ENCODE peak calls at places on chromosomes 1 and 21, in seven cellular contexts. One of them, this sample, is unnamed.
A peak's percentile ranks its signal among the peaks of the same experiment; 100 is the strongest.

GRCh38 chr1:94236630-94237290 is 624 bp downstream of the ARHGAP29 start:
- DNase-seq in astrocyte of the spinal cord: peak; percentile 57
- DNase-seq in activated naive CD8-positive, alpha-beta T cell treated with anti-CD3 and anti-CD28 coated beads, Interleukin-2, amount 50 U/mL, for 24 hours: peak; percentile 4
- DNase-seq in heart left ventricle: peak; percentile 50
- DNase-seq in NCI-H1930: no peak
- DNase-seq in adipocyte: peak; percentile 62
- DNase-seq in amniotic stem cell: no peak
- DNase-seq in this sample: peak; percentile 69

GRCh38 chr1:3320246-3321152 is 134.0 kb upstream of the ARHGEF16 start:
- DNase-seq in adipocyte: no peak
- DNase-seq in activated naive CD8-positive, alpha-beta T cell treated with anti-CD3 and anti-CD28 coated beads, Interleukin-2, amount 50 U/mL, for 24 hours: no peak
- DNase-seq in amniotic stem cell: no peak
- DNase-seq in NCI-H1930: no peak
- DNase-seq in heart left ventricle: no peak
- DNase-seq in astrocyte of the spinal cord: peak; percentile 48
- DNase-seq in this sample: no peak

GRCh38 chr1:3671371-3672180 is 19.3 kb downstream of the TP73 start:
- DNase-seq in heart left ventricle: no peak
- DNase-seq in astrocyte of the spinal cord: no peak
- DNase-seq in adipocyte: no peak
- DNase-seq in amniotic stem cell: no peak
- DNase-seq in NCI-H1930: no peak
- DNase-seq in activated naive CD8-positive, alpha-beta T cell treated with anti-CD3 and anti-CD28 coated beads, Interleukin-2, amount 50 U/mL, for 24 hours: no peak
- DNase-seq in this sample: no peak

GRCh38 chr1:197471248-197472035 is 203.4 kb downstream of the CRB1 start:
- DNase-seq in NCI-H1930: no peak
- DNase-seq in heart left ventricle: no peak
- DNase-seq in adipocyte: no peak
- DNase-seq in activated naive CD8-positive, alpha-beta T cell treated with anti-CD3 and anti-CD28 coated beads, Interleukin-2, amount 50 U/mL, for 24 hours: no peak
- DNase-seq in astrocyte of the spinal cord: peak; percentile 31
- DNase-seq in amniotic stem cell: no peak
- DNase-seq in this sample: peak; percentile 77

GRCh38 chr1:183685112-183685713 is 32.1 kb upstream of the APOBEC4 start:
- DNase-seq in heart left ventricle: no peak
- DNase-seq in astrocyte of the spinal cord: peak; percentile 65
- DNase-seq in adipocyte: peak; percentile 80
- DNase-seq in NCI-H1930: no peak
- DNase-seq in amniotic stem cell: peak; percentile 16
- DNase-seq in activated naive CD8-positive, alpha-beta T cell treated with anti-CD3 and anti-CD28 coated beads, Interleukin-2, amount 50 U/mL, for 24 hours: no peak
- DNase-seq in this sample: peak; percentile 46

GRCh38 chr1:46136711-46137110 is 4.3 kb upstream of the PIK3R3 start:
- DNase-seq in NCI-H1930: no peak
- DNase-seq in amniotic stem cell: no peak
- DNase-seq in adipocyte: no peak
- DNase-seq in astrocyte of the spinal cord: no peak
- DNase-seq in activated naive CD8-positive, alpha-beta T cell treated with anti-CD3 and anti-CD28 coated beads, Interleukin-2, amount 50 U/mL, for 24 hours: no peak
- DNase-seq in heart left ventricle: no peak
- DNase-seq in this sample: no peak

GRCh38 chr1:93713247-93713764 is 31.7 kb upstream of the BCAR3 start:
- DNase-seq in adipocyte: no peak
- DNase-seq in amniotic stem cell: no peak
- DNase-seq in heart left ventricle: no peak
- DNase-seq in activated naive CD8-positive, alpha-beta T cell treated with anti-CD3 and anti-CD28 coated beads, Interleukin-2, amount 50 U/mL, for 24 hours: no peak
- DNase-seq in astrocyte of the spinal cord: no peak
- DNase-seq in NCI-H1930: no peak
- DNase-seq in this sample: no peak

GRCh38 chr1:10795305-10796021 is 983 bp downstream of the CASZ1 start:
- DNase-seq in amniotic stem cell: no peak
- DNase-seq in astrocyte of the spinal cord: peak; percentile 14
- DNase-seq in activated naive CD8-positive, alpha-beta T cell treated with anti-CD3 and anti-CD28 coated beads, Interleukin-2, amount 50 U/mL, for 24 hours: no peak
- DNase-seq in heart left ventricle: no peak
- DNase-seq in adipocyte: peak; percentile 35
- DNase-seq in NCI-H1930: no peak
- DNase-seq in this sample: no peak

GRCh38 chr1:59443355-59443754 is 146.5 kb downstream of the FGGY start:
- DNase-seq in heart left ventricle: no peak
- DNase-seq in amniotic stem cell: no peak
- DNase-seq in activated naive CD8-positive, alpha-beta T cell treated with anti-CD3 and anti-CD28 coated beads, Interleukin-2, amount 50 U/mL, for 24 hours: no peak
- DNase-seq in adipocyte: peak; percentile 26
- DNase-seq in NCI-H1930: no peak
- DNase-seq in astrocyte of the spinal cord: peak; percentile 32
- DNase-seq in this sample: no peak

GRCh38 chr1:185257947-185258203 is 59.2 kb downstream of the IVNS1ABP start:
- DNase-seq in activated naive CD8-positive, alpha-beta T cell treated with anti-CD3 and anti-CD28 coated beads, Interleukin-2, amount 50 U/mL, for 24 hours: no peak
- DNase-seq in amniotic stem cell: no peak
- DNase-seq in adipocyte: peak; percentile 41
- DNase-seq in heart left ventricle: no peak
- DNase-seq in NCI-H1930: no peak
- DNase-seq in astrocyte of the spinal cord: peak; percentile 21
- DNase-seq in this sample: no peak

GRCh38 chr1:196148367-196148970 is 459.8 kb downstream of the KCNT2 start:
- DNase-seq in heart left ventricle: no peak
- DNase-seq in amniotic stem cell: no peak
- DNase-seq in NCI-H1930: no peak
- DNase-seq in astrocyte of the spinal cord: peak; percentile 70
- DNase-seq in adipocyte: peak; percentile 77
- DNase-seq in activated naive CD8-positive, alpha-beta T cell treated with anti-CD3 and anti-CD28 coated beads, Interleukin-2, amount 50 U/mL, for 24 hours: no peak
- DNase-seq in this sample: no peak

GRCh38 chr1:53554592-53555305 is 95.5 kb downstream of the DMRTB1 start:
- DNase-seq in activated naive CD8-positive, alpha-beta T cell treated with anti-CD3 and anti-CD28 coated beads, Interleukin-2, amount 50 U/mL, for 24 hours: no peak
- DNase-seq in amniotic stem cell: no peak
- DNase-seq in adipocyte: no peak
- DNase-seq in heart left ventricle: no peak
- DNase-seq in NCI-H1930: no peak
- DNase-seq in astrocyte of the spinal cord: no peak
- DNase-seq in this sample: no peak

GRCh38 chr1:223684488-223684792 is 18.9 kb upstream of the CAPN8 start:
- DNase-seq in adipocyte: no peak
- DNase-seq in NCI-H1930: no peak
- DNase-seq in activated naive CD8-positive, alpha-beta T cell treated with anti-CD3 and anti-CD28 coated beads, Interleukin-2, amount 50 U/mL, for 24 hours: no peak
- DNase-seq in astrocyte of the spinal cord: no peak
- DNase-seq in heart left ventricle: no peak
- DNase-seq in amniotic stem cell: no peak
- DNase-seq in this sample: no peak

GRCh38 chr1:237851209-237851845 is 39.4 kb downstream of the ZP4 start:
- DNase-seq in heart left ventricle: no peak
- DNase-seq in activated naive CD8-positive, alpha-beta T cell treated with anti-CD3 and anti-CD28 coated beads, Interleukin-2, amount 50 U/mL, for 24 hours: peak; percentile 36
- DNase-seq in NCI-H1930: peak; percentile 2
- DNase-seq in adipocyte: peak; percentile 63
- DNase-seq in astrocyte of the spinal cord: peak; percentile 61
- DNase-seq in amniotic stem cell: peak; percentile 17
- DNase-seq in this sample: peak; percentile 85

GRCh38 chr1:167107456-167107855 is 13.6 kb downstream of the STYXL2 start:
- DNase-seq in astrocyte of the spinal cord: peak; percentile 38
- DNase-seq in heart left ventricle: no peak
- DNase-seq in activated naive CD8-positive, alpha-beta T cell treated with anti-CD3 and anti-CD28 coated beads, Interleukin-2, amount 50 U/mL, for 24 hours: no peak
- DNase-seq in adipocyte: no peak
- DNase-seq in NCI-H1930: no peak
- DNase-seq in amniotic stem cell: no peak
- DNase-seq in this sample: no peak

GRCh38 chr1:185087101-185087500 is 41.7 kb downstream of the RNF2 start:
- DNase-seq in NCI-H1930: no peak
- DNase-seq in heart left ventricle: no peak
- DNase-seq in amniotic stem cell: no peak
- DNase-seq in astrocyte of the spinal cord: no peak
- DNase-seq in adipocyte: no peak
- DNase-seq in activated naive CD8-positive, alpha-beta T cell treated with anti-CD3 and anti-CD28 coated beads, Interleukin-2, amount 50 U/mL, for 24 hours: no peak
- DNase-seq in this sample: no peak

GRCh38 chr1:150281221-150281757 is 1.1 kb upstream of the CIART start:
- DNase-seq in heart left ventricle: peak; percentile 83
- DNase-seq in amniotic stem cell: no peak
- DNase-seq in NCI-H1930: peak; percentile 29
- DNase-seq in astrocyte of the spinal cord: peak; percentile 73
- DNase-seq in adipocyte: peak; percentile 91
- DNase-seq in activated naive CD8-positive, alpha-beta T cell treated with anti-CD3 and anti-CD28 coated beads, Interleukin-2, amount 50 U/mL, for 24 hours: peak; percentile 72
- DNase-seq in this sample: peak; percentile 90

GRCh38 chr21:15130751-15131150 is 66.0 kb upstream of the NRIP1 start:
- DNase-seq in activated naive CD8-positive, alpha-beta T cell treated with anti-CD3 and anti-CD28 coated beads, Interleukin-2, amount 50 U/mL, for 24 hours: no peak
- DNase-seq in heart left ventricle: no peak
- DNase-seq in amniotic stem cell: no peak
- DNase-seq in NCI-H1930: no peak
- DNase-seq in astrocyte of the spinal cord: peak; percentile 15
- DNase-seq in adipocyte: no peak
- DNase-seq in this sample: no peak

GRCh38 chr1:101408212-101409042 is 171.6 kb downstream of the S1PR1 start:
- DNase-seq in activated naive CD8-positive, alpha-beta T cell treated with anti-CD3 and anti-CD28 coated beads, Interleukin-2, amount 50 U/mL, for 24 hours: no peak
- DNase-seq in astrocyte of the spinal cord: no peak
- DNase-seq in amniotic stem cell: no peak
- DNase-seq in adipocyte: no peak
- DNase-seq in heart left ventricle: no peak
- DNase-seq in NCI-H1930: no peak
- DNase-seq in this sample: no peak

GRCh38 chr1:220528049-220528678 is at the start of gene MARK1:
- DNase-seq in heart left ventricle: peak; percentile 83
- DNase-seq in adipocyte: peak; percentile 81
- DNase-seq in astrocyte of the spinal cord: no peak
- DNase-seq in amniotic stem cell: no peak
- DNase-seq in activated naive CD8-positive, alpha-beta T cell treated with anti-CD3 and anti-CD28 coated beads, Interleukin-2, amount 50 U/mL, for 24 hours: peak; percentile 11
- DNase-seq in NCI-H1930: peak; percentile 23
- DNase-seq in this sample: peak; percentile 84

GRCh38 chr1:172778461-172779455 is 119.9 kb downstream of the FASLG start:
- DNase-seq in astrocyte of the spinal cord: no peak
- DNase-seq in amniotic stem cell: no peak
- DNase-seq in heart left ventricle: no peak
- DNase-seq in NCI-H1930: no peak
- DNase-seq in activated naive CD8-positive, alpha-beta T cell treated with anti-CD3 and anti-CD28 coated beads, Interleukin-2, amount 50 U/mL, for 24 hours: no peak
- DNase-seq in adipocyte: peak; percentile 10
- DNase-seq in this sample: no peak

GRCh38 chr1:92485374-92486250 is 1.1 kb downstream of the GFI1 start:
- DNase-seq in astrocyte of the spinal cord: peak; percentile 35
- DNase-seq in activated naive CD8-positive, alpha-beta T cell treated with anti-CD3 and anti-CD28 coated beads, Interleukin-2, amount 50 U/mL, for 24 hours: peak; percentile 89
- DNase-seq in heart left ventricle: peak; percentile 34
- DNase-seq in amniotic stem cell: no peak
- DNase-seq in adipocyte: peak; percentile 38
- DNase-seq in NCI-H1930: peak; percentile 64
- DNase-seq in this sample: peak; percentile 56

GRCh38 chr1:2984399-2985061 is 36.7 kb upstream of the ACTRT2 start:
- DNase-seq in heart left ventricle: no peak
- DNase-seq in astrocyte of the spinal cord: no peak
- DNase-seq in NCI-H1930: no peak
- DNase-seq in activated naive CD8-positive, alpha-beta T cell treated with anti-CD3 and anti-CD28 coated beads, Interleukin-2, amount 50 U/mL, for 24 hours: no peak
- DNase-seq in adipocyte: no peak
- DNase-seq in amniotic stem cell: no peak
- DNase-seq in this sample: no peak

This sample was measured in testis.